ENCODE peak calls at places on chromosomes 4 and X, in five cellular contexts. P, D, T, O and J are unnamed samples.

GRCh38 chr4:118888666-118889312 is at the start of gene SYNPO2:
- DNase-seq in D (peak; percentile 4), P (peak; percentile 75), T (peak; percentile 54), O (peak; percentile 84), J (peak; percentile 88)

GRCh38 chr4:10164877-10165283 is 48.3 kb upstream of the WDR1 start:
- DNase-seq in O (peak; percentile 38), D (no peak), T (no peak), P (no peak), J (peak; percentile 24)

GRCh38 chr4:71322425-71322824 is 16.4 kb upstream of the SLC4A4 start:
- DNase-seq in T (no peak), D (no peak), O (no peak), P (no peak), J (no peak)

GRCh38 chr4:75612306-75612705 is 18.0 kb downstream of the CDKL2 start:
- DNase-seq in T (no peak), O (no peak), P (no peak), D (no peak), J (no peak)

GRCh38 chrX:134737061-134737460 is 78.8 kb upstream of the PLAC1 start:
- DNase-seq in T (peak; percentile 27), O (peak; percentile 72), P (no peak), D (no peak), J (no peak)

GRCh38 chrX:10326578-10326977 is 169.8 kb downstream of the CLCN4 start:
- DNase-seq in O (peak; percentile 63), P (no peak), T (peak; percentile 23), D (no peak), J (peak; percentile 50)

GRCh38 chr4:21819086-21819485 is 129.5 kb downstream of the KCNIP4 start:
- DNase-seq in P (no peak), T (no peak), D (no peak), O (peak; percentile 63), J (no peak)

GRCh38 chr4:749771-750666 is 44.4 kb downstream of the PCGF3 start:
- DNase-seq in O (peak; percentile 87), D (no peak), P (no peak), T (no peak), J (peak; percentile 48)

GRCh38 chr4:75919914-75920313 is 17.7 kb upstream of the PPEF2 start:
- DNase-seq in P (no peak), O (peak; percentile 74), D (no peak), T (peak; percentile 20), J (no peak)